ENCODE peak calls at places on chromosome 14, in eight cellular contexts. P is activated B cell treated with CpG ODN at 0.5 μM for 24 hours, M is left cardiac atrium, V is GM12878, U is A549, W is Panc1, A is T-cell, J is natural killer cell. S is an unnamed sample.

GRCh38 chr14:95504135-95505029 is 12.1 kb downstream of the SYNE3 start:
- ATAC-seq in P (peak), M (no peak), V (peak), U (no peak), W (no peak), A (peak), J (no peak), S (peak)

GRCh38 chr14:29745863-29746262 is 181.8 kb downstream of the PRKD1 start:
- ATAC-seq in P (no peak), M (no peak), V (no peak), U (no peak), W (no peak), A (no peak), J (no peak), S (no peak)

GRCh38 chr14:59343585-59343984 is 121.6 kb downstream of the GPR135 start:
- ATAC-seq in P (no peak), M (peak), V (no peak), U (no peak), W (no peak), A (no peak), J (no peak), S (no peak)

GRCh38 chr14:103696466-103697071 is 18.7 kb downstream of the XRCC3 start:
- ATAC-seq in P (no peak), M (peak), V (no peak), U (no peak), W (peak), A (no peak), J (no peak), S (no peak)

GRCh38 chr14:68733086-68733621 is 59.7 kb downstream of the ZFP36L1 start:
- ATAC-seq in P (peak), M (no peak), V (peak), U (no peak), W (no peak), A (no peak), J (peak), S (peak)

GRCh38 chr14:101965145-101965531 is 765 bp downstream of the DYNC1H1 start:
- ATAC-seq in P (peak), M (peak), V (peak), U (peak), W (peak), A (peak), J (peak), S (peak)

GRCh38 chr14:68633131-68633991 is 159.5 kb downstream of the ZFP36L1 start:
- ATAC-seq in P (peak), M (peak), V (peak), U (no peak), W (peak), A (no peak), J (no peak), S (peak)

GRCh38 chr14:96225745-96226151 is 21.1 kb downstream of the BDKRB2 start:
- ATAC-seq in P (no peak), M (no peak), V (no peak), U (peak), W (no peak), A (no peak), J (no peak), S (no peak)

GRCh38 chr14:54498579-54498978 is 9.8 kb upstream of the GMFB start:
- ATAC-seq in P (no peak), M (peak), V (no peak), U (no peak), W (no peak), A (no peak), J (no peak), S (no peak)

GRCh38 chr14:63436286-63437098 is 106.7 kb downstream of the PPP2R5E start:
- ATAC-seq in P (no peak), M (no peak), V (peak), U (no peak), W (no peak), A (no peak), J (no peak), S (no peak)

GRCh38 chr14:60753264-60754126 is 18.9 kb downstream of the MNAT1 start:
- ATAC-seq in P (peak), M (peak), V (peak), U (no peak), W (no peak), A (peak), J (peak), S (peak)

GRCh38 chr14:51333901-51334432 is 93.9 kb downstream of the TMX1 start:
- ATAC-seq in P (no peak), M (no peak), V (no peak), U (no peak), W (no peak), A (no peak), J (no peak), S (no peak)

GRCh38 chr14:38074754-38075153 is 132.9 kb upstream of the SSTR1 start:
- ATAC-seq in P (no peak), M (no peak), V (no peak), U (no peak), W (no peak), A (peak), J (peak), S (no peak)

GRCh38 chr14:69682607-69683263 is 71.3 kb downstream of the SUSD6 start:
- ATAC-seq in P (no peak), M (no peak), V (peak), U (no peak), W (no peak), A (peak), J (peak), S (no peak)

GRCh38 chr14:89232366-89233070 is 184.5 kb downstream of the FOXN3 start:
- ATAC-seq in P (no peak), M (no peak), V (no peak), U (no peak), W (no peak), A (no peak), J (no peak), S (no peak)

GRCh38 chr14:73815849-73816816 is 35.5 kb upstream of the PTGR2 start:
- ATAC-seq in P (no peak), M (no peak), V (no peak), U (no peak), W (no peak), A (no peak), J (no peak), S (no peak)